ENCODE peak calls at places on chromosomes 11 and 22, in nine cellular contexts. R is GM10248; A is NCI-H1436; C is stimulated activated CD8-positive, alpha-beta memory T cell treated with anti-CD3 and anti-CD28 coated beads, Interleukin-2, amount 100 ng/mL, for 1 hour; T is small intestine; O is lung; Q is islet precursor cell; K is left lung; X is mucosa of gallbladder. J is an unnamed sample.

GRCh38 chr11:62726156-62727006 is 876 bp downstream of the HNRNPUL2 start:
- DNase-seq in K (peak), O (no peak), T (no peak), Q (no peak), C (no peak), R (no peak), A (no peak), X (no peak), J (no peak)

GRCh38 chr11:79182794-79183193 is 258.0 kb downstream of the TENM4 start:
- DNase-seq in X (no peak), O (no peak), C (no peak), T (no peak), R (no peak), A (no peak), K (no peak), Q (no peak), J (no peak)

GRCh38 chr11:35193767-35194166 is 54.8 kb downstream of the CD44 start:
- DNase-seq in Q (no peak), O (no peak), C (no peak), K (no peak), A (no peak), X (no peak), R (no peak), T (peak), J (no peak)

GRCh38 chr11:83436855-83437254 is 150.7 kb upstream of the CCDC90B start:
- DNase-seq in C (no peak), O (no peak), K (no peak), A (no peak), R (no peak), Q (no peak), X (no peak), T (no peak), J (no peak)

GRCh38 chr22:31085493-31085824 is 4.3 kb downstream of the SMTN start:
- DNase-seq in C (no peak), R (no peak), X (no peak), O (no peak), A (no peak), Q (peak), K (no peak), T (no peak), J (no peak)

GRCh38 chr11:83194284-83195175 is 1.0 kb downstream of the ANKRD42 start:
- DNase-seq in A (no peak), R (peak), O (peak), T (peak), C (peak), Q (peak), X (peak), K (peak), J (peak)

GRCh38 chr11:7892059-7892699 is 38.9 kb downstream of the OR10A6 start:
- DNase-seq in C (no peak), A (no peak), K (no peak), X (no peak), O (no peak), T (no peak), Q (no peak), R (no peak), J (no peak)

GRCh38 chr11:130675456-130675855 is 227.0 kb downstream of the ADAMTS15 start:
- DNase-seq in O (no peak), K (peak), C (no peak), T (no peak), X (no peak), A (no peak), Q (peak), R (no peak), J (no peak)

GRCh38 chr22:44711701-44712100 is 9.7 kb downstream of the PRR5 start:
- DNase-seq in Q (no peak), O (no peak), R (no peak), A (no peak), C (no peak), K (no peak), X (no peak), T (no peak), J (no peak)

GRCh38 chr11:3121416-3121815 is 43.7 kb downstream of the OSBPL5 start:
- DNase-seq in T (no peak), C (no peak), A (no peak), Q (peak), K (peak), R (no peak), X (no peak), O (no peak), J (no peak)

GRCh38 chr22:50526849-50527801 is 1.7 kb upstream of the SCO2 start:
- DNase-seq in K (peak), Q (peak), X (no peak), T (peak), R (peak), O (peak), C (no peak), A (no peak), J (no peak)

GRCh38 chr11:118232659-118233058 is 7.8 kb upstream of the JAML start:
- DNase-seq in A (no peak), C (no peak), X (no peak), R (no peak), Q (no peak), K (no peak), O (no peak), T (no peak), J (no peak)

GRCh38 chr11:116052603-116053537 is 548.7 kb upstream of the CADM1 start:
- DNase-seq in K (no peak), A (no peak), C (no peak), Q (peak), T (no peak), X (no peak), O (no peak), R (no peak), J (no peak)

GRCh38 chr11:134037093-134037908 is 31.6 kb upstream of the JAM3 start:
- DNase-seq in T (peak), A (no peak), C (no peak), X (peak), K (peak), O (peak), R (peak), Q (peak), J (peak)

GRCh38 chr11:87878373-87878779 is 296.9 kb downstream of the RAB38 start:
- DNase-seq in O (no peak), C (no peak), Q (no peak), R (no peak), T (no peak), X (peak), A (no peak), K (no peak), J (no peak)

GRCh38 chr22:32852346-32853251 is 51.1 kb downstream of the TIMP3 start:
- DNase-seq in C (no peak), Q (no peak), R (no peak), O (peak), T (no peak), K (no peak), A (no peak), X (peak), J (no peak)

J was measured in activated T-helper 1 cell treated with anti-CD3 and anti-CD28 coated beads, Interleukin-2, amount 50 U/mL, for 16 hours.